ENCODE peak calls at places on chromosomes 7 and 10, in seven cellular contexts. X is neuronal stem cell, P is mesenchymal stem cell, E is IMR-90, S is mesendoderm, Q is H9, W is H1. V is an unnamed sample.

GRCh38 chr10:21497177-21497807 is 28.2 kb downstream of the SKIDA1 start:
- DNase-seq in E (peak), S (peak), W (no peak), Q (peak), X (no peak), P (peak), V (peak)

GRCh38 chr7:132333301-132333700 is 243.0 kb downstream of the PLXNA4 start:
- DNase-seq in E (no peak), X (no peak), W (no peak), S (no peak), Q (no peak), P (no peak), V (no peak)

GRCh38 chr10:130137077-130137448 is 872 bp downstream of the GLRX3 start:
- DNase-seq in X (peak), Q (no peak), S (peak), W (no peak), E (peak), P (peak), V (no peak)

GRCh38 chr10:68759223-68759863 is 38.3 kb downstream of the CCAR1 start:
- DNase-seq in S (no peak), W (no peak), E (no peak), Q (no peak), X (no peak), P (no peak), V (no peak)

GRCh38 chr10:90125406-90125805 is 424.0 kb downstream of the KIF20B start:
- DNase-seq in Q (no peak), E (no peak), X (no peak), P (no peak), S (no peak), W (no peak), V (no peak)

GRCh38 chr7:13563257-13563656 is 426.2 kb downstream of the ETV1 start:
- DNase-seq in W (no peak), P (no peak), Q (no peak), X (no peak), E (no peak), S (no peak), V (no peak)

GRCh38 chr7:51346136-51346535 is 29.5 kb upstream of the COBL start:
- DNase-seq in E (no peak), S (no peak), Q (peak), P (no peak), W (no peak), X (no peak), V (no peak)

GRCh38 chr7:82805527-82805960 is 357.1 kb downstream of the PCLO start:
- DNase-seq in E (peak), S (peak), X (no peak), P (peak), Q (no peak), W (no peak), V (peak)

GRCh38 chr7:26664735-26665420 is 199.5 kb downstream of the SKAP2 start:
- DNase-seq in S (no peak), Q (no peak), W (no peak), P (peak), X (no peak), E (peak), V (peak)

GRCh38 chr7:36366649-36367560 is 22.8 kb upstream of the ANLN start:
- DNase-seq in S (peak), E (peak), Q (peak), W (peak), X (peak), P (peak), V (peak)

GRCh38 chr7:92717982-92718716 is 118.2 kb downstream of the CDK6 start:
- DNase-seq in W (no peak), S (no peak), P (peak), Q (no peak), X (no peak), E (peak), V (peak)

GRCh38 chr10:90179696-90180407 is 478.5 kb downstream of the KIF20B start:
- DNase-seq in P (peak), X (no peak), W (no peak), S (peak), E (peak), Q (no peak), V (peak)

GRCh38 chr7:138257459-138258193 is 181.4 kb downstream of the AKR1D1 start:
- DNase-seq in X (no peak), S (peak), E (no peak), P (peak), Q (no peak), W (no peak), V (peak)

GRCh38 chr7:130432886-130433285 is 7.9 kb downstream of the CEP41 start:
- DNase-seq in W (no peak), Q (no peak), X (no peak), S (no peak), E (peak), P (peak), V (no peak)

GRCh38 chr7:78702770-78703169 is 750.7 kb downstream of the MAGI2 start:
- DNase-seq in E (peak), W (no peak), P (peak), Q (no peak), X (no peak), S (no peak), V (no peak)

GRCh38 chr10:125562737-125563136 is 120.2 kb downstream of the TEX36 start:
- DNase-seq in Q (peak), S (peak), X (no peak), E (no peak), W (no peak), P (no peak), V (no peak)

GRCh38 chr10:7171825-7172224 is 239.0 kb downstream of the SFMBT2 start:
- DNase-seq in W (no peak), S (no peak), P (no peak), X (no peak), Q (no peak), E (no peak), V (no peak)

GRCh38 chr7:12630615-12630884 is 56.9 kb upstream of the ARL4A start:
- DNase-seq in E (no peak), X (no peak), W (no peak), S (no peak), Q (no peak), P (no peak), V (no peak)

GRCh38 chr10:21100871-21101514 is 203.9 kb upstream of the NEBL start:
- DNase-seq in P (peak), W (no peak), Q (no peak), S (no peak), X (no peak), E (no peak), V (no peak)

GRCh38 chr10:76111404-76111803 is 680.0 kb downstream of the LRMDA start:
- DNase-seq in W (no peak), Q (no peak), X (no peak), P (no peak), S (no peak), E (no peak), V (no peak)

GRCh38 chr10:130766716-130767115 is 544.8 kb downstream of the TCERG1L start:
- DNase-seq in W (no peak), Q (no peak), E (no peak), P (no peak), S (no peak), X (no peak), V (no peak)

GRCh38 chr10:7272008-7272407 is 138.8 kb downstream of the SFMBT2 start:
- DNase-seq in S (no peak), W (no peak), E (no peak), X (no peak), P (no peak), Q (no peak), V (no peak)

GRCh38 chr7:101567231-101567630 is 61.9 kb downstream of the MYL10 start:
- DNase-seq in P (no peak), Q (peak), E (no peak), S (no peak), X (peak), W (no peak), V (no peak)

GRCh38 chr7:70271617-70272081 is 673.4 kb downstream of the AUTS2 start:
- DNase-seq in E (no peak), S (no peak), P (no peak), W (no peak), Q (no peak), X (no peak), V (no peak)
- H2BK5ac ChIP-seq in E (no peak), S (no peak), P (no peak), W (no peak), Q (no peak), X (no peak), V (no peak)

DNA sequence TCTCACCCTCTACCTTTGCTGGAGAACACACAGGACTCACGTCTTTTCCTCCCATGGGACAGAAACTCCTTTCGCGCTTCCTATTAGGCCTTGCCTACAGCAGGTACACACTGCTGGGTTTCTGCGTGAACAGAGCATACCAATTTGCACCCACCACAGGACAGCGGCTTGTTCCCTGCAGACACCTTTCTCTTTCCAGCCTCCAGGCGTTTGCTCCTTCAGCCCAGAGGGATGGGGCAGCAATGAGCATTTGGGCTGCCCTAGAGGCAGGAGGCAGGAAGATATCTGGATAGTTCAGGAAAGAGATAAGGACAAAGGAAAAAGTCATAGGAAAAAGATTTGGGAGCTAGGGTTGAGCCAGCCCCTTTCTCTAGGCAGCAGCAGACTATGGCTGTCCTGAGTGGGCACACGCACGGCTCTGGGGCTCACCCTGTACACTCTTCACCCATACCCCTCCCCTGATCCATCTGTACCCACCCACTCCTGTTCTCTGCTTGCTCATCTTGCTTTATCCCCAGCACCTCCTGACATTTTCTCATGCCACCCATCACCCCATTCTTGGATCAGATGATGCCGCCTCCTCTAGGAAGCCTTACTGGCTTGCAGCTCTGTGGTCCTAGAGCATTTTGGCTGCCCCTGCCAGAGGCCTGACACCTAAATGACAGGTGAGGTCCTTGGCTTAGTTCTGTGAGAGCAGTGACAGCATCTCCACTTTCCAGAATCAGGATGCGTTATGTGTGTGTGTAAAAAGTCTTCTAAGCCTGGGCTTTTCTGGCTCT is 40.7 kb upstream of the SPDYE3 start:
- DNase-seq in Q (no peak), X (no peak), W (no peak), P (no peak), E (no peak), S (peak), V (peak)
- H2BK120ac ChIP-seq in Q (no peak), X (no peak), W (no peak), P (no peak), E (peak), S (no peak), V (no peak)

GRCh38 chr10:95506056-95506737 is 55.0 kb downstream of the SORBS1 start:
- DNase-seq in X (no peak), S (no peak), P (no peak), E (no peak), W (no peak), Q (no peak), V (no peak)

GRCh38 chr10:95508730-95509129 is 52.4 kb downstream of the SORBS1 start:
- DNase-seq in S (peak), P (peak), X (peak), W (no peak), E (peak), Q (no peak), V (no peak)

GRCh38 chr10:95505641-95506040 is 55.5 kb downstream of the SORBS1 start:
- DNase-seq in W (no peak), X (no peak), Q (no peak), P (no peak), E (no peak), S (no peak), V (no peak)

GRCh38 chr10:95511314-95511713 is 49.9 kb downstream of the SORBS1 start:
- DNase-seq in X (no peak), Q (no peak), E (no peak), S (peak), W (no peak), P (no peak), V (no peak)

GRCh38 chr10:95509281-95509680 is 51.9 kb downstream of the SORBS1 start:
- DNase-seq in P (no peak), S (no peak), W (no peak), X (no peak), Q (no peak), E (no peak), V (no peak)
- H2BK5ac ChIP-seq in P (no peak), S (no peak), W (no peak), X (no peak), Q (no peak), E (no peak), V (no peak)

DNA sequence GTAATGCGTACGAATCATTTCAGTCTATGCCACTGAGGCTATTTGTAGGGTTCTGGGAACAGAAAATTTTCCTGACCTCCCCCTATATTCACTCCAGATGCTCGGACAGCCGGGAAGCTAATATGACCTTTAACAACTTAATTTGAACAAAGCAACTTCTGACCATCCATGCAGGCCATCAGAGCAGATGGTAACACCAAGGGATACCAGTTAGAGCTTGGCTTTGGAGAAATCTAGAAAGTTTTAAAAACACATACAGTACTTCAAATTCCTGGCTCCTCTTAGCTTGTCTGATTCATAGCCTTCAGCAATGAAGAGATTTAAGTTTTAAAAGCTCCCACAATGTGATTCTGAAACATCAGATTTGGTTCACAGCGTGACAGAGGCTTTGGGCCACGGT is 257.3 kb downstream of the GPAM start:
- DNase-seq in Q (no peak), X (no peak), P (no peak), W (no peak), E (no peak), S (no peak), V (no peak)
- H2BK120ac ChIP-seq in Q (no peak), X (no peak), P (no peak), W (no peak), E (no peak), S (no peak), V (no peak)

GRCh38 chr10:105291571-105291970 is 650.5 kb downstream of the SORCS3 start:
- DNase-seq in Q (no peak), X (no peak), S (no peak), W (no peak), E (no peak), P (no peak), V (no peak)

GRCh38 chr10:105292236-105292635 is 651.1 kb downstream of the SORCS3 start:
- DNase-seq in X (no peak), W (no peak), P (no peak), Q (no peak), S (no peak), E (no peak), V (no peak)

GRCh38 chr10:105287970-105288369 is 646.9 kb downstream of the SORCS3 start:
- DNase-seq in X (no peak), W (no peak), P (no peak), Q (no peak), S (no peak), E (no peak), V (no peak)

DNA sequence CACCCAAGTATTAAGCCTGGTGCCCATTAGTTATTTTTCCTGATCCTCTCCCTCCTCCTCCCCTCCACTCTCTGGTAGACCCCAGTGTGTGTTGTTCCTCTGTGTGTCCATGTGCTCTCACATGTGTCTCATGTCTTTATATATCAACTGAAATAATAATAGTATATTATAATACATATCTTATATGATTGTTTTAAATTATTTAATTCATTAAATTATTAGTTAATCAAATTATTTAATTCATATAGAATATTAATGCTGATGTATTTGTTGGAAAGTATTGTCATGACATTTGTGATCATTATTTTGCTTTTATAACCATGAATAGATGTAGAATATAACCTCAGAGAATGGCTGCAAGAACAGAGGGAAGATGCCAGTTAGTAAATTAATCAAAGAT is 647.5 kb downstream of the SORCS3 start:
- DNase-seq in E (no peak), P (no peak), W (no peak), S (no peak), Q (no peak), X (no peak), V (no peak)
- H2BK5ac ChIP-seq in E (no peak), P (no peak), W (no peak), S (no peak), Q (no peak), X (no peak), V (no peak)

DNA sequence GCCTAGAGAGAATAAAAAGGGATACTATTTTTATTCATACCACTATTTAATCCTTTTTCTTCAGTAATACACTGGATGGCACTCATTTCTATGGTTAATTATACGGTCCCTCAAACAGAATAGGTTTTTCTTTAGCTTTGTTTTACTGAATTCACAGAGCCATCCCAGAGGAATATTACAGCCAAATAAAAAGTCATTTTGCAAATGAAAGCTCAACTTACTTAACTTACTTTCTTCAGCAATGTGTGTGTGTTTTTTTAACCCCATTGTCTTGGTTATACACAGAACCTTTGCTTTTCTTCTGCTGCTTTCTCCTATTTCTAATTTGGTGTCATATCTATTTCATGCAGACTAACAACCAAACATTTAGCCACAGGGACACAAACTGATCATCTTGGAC is 40.6 kb downstream of the PIP4K2A start:
- DNase-seq in E (no peak), Q (no peak), W (no peak), X (no peak), P (no peak), S (no peak), V (no peak)
- H2BK120ac ChIP-seq in E (no peak), Q (no peak), W (no peak), X (no peak), P (no peak), S (no peak), V (no peak)

GRCh38 chr7:128344431-128344774 is 695 bp upstream of the RBM28 start:
- DNase-seq in E (no peak), Q (no peak), W (no peak), X (no peak), S (no peak), P (no peak), V (no peak)
- H2BK5ac ChIP-seq in E (no peak), Q (no peak), W (no peak), X (no peak), S (no peak), P (no peak), V (no peak)

V was measured in trophoblast cell.